ENCODE peak calls at places on chromosomes 12 and 14, in four cellular contexts. A is aorta, V is brain microvascular endothelial cell, G is thoracic aorta. F is an unnamed sample.

GRCh38 chr14:69314327-69314726 is 54.4 kb downstream of the GALNT16 start:
- DNase-seq in A (peak), V (no peak), G (no peak), F (no peak)

GRCh38 chr12:14454098-14454907 is 88.8 kb downstream of the ATF7IP start:
- DNase-seq in A (no peak), V (peak), G (no peak), F (peak)

GRCh38 chr12:77727442-77728001 is 103.2 kb upstream of the NAV3 start:
- DNase-seq in A (no peak), V (no peak), G (no peak), F (no peak)

GRCh38 chr14:61221906-61222305 is 59.2 kb downstream of the TMEM30B start:
- DNase-seq in A (no peak), V (no peak), G (no peak), F (no peak)

GRCh38 chr12:75579552-75579951 is 68.1 kb upstream of the KRR1 start:
- DNase-seq in A (no peak), V (no peak), G (no peak), F (no peak)

GRCh38 chr14:88245321-88245720 is 77.7 kb downstream of the KCNK10 start:
- DNase-seq in A (no peak), V (no peak), G (no peak), F (no peak)

GRCh38 chr14:56855891-56856461 is 45.7 kb upstream of the OTX2 start:
- DNase-seq in A (no peak), V (no peak), G (no peak), F (peak)

GRCh38 chr14:81211844-81212243 is 8.9 kb downstream of the GTF2A1 start:
- DNase-seq in A (no peak), V (peak), G (no peak), F (no peak)

GRCh38 chr14:99727096-99727870 is 43.2 kb downstream of the CYP46A1 start:
- DNase-seq in A (peak), V (no peak), G (no peak), F (no peak)

GRCh38 chr14:32121536-32121935 is 44.4 kb downstream of the ARHGAP5 start:
- DNase-seq in A (no peak), V (no peak), G (no peak), F (no peak)

GRCh38 chr14:100552524-100553125 is 34.6 kb downstream of the BEGAIN start:
- DNase-seq in A (no peak), V (no peak), G (no peak), F (no peak)

GRCh38 chr14:76348898-76349297 is 27.0 kb upstream of the ESRRB start:
- DNase-seq in A (peak), V (peak), G (no peak), F (no peak)

GRCh38 chr12:76470028-76470939 is 89.3 kb downstream of the OSBPL8 start:
- DNase-seq in A (no peak), V (peak), G (peak), F (no peak)

GRCh38 chr14:69298131-69299071 is 38.4 kb downstream of the GALNT16 start:
- DNase-seq in A (peak), V (no peak), G (no peak), F (no peak)

GRCh38 chr12:49804821-49805220 is 23.4 kb downstream of the NCKAP5L start:
- DNase-seq in A (peak), V (no peak), G (no peak), F (no peak)

GRCh38 chr12:106760184-106760531 is 14.3 kb upstream of the RIC8B start:
- DNase-seq in A (no peak), V (peak), G (no peak), F (no peak)

GRCh38 chr14:104965561-104966231 is 12.5 kb downstream of the AHNAK2 start:
- DNase-seq in A (peak), V (no peak), G (no peak), F (no peak)

GRCh38 chr14:21136024-21136423 is 19.8 kb downstream of the OR5AU1 start:
- DNase-seq in A (no peak), V (no peak), G (no peak), F (no peak)

GRCh38 chr12:85036241-85036707 is at the start of the genes LRRIQ1 and TSPAN19:
- DNase-seq in A (peak), V (peak), G (no peak), F (peak)

GRCh38 chr14:104989951-104990303 is 4.3 kb downstream of the CLBA1 start:
- DNase-seq in A (no peak), V (no peak), G (no peak), F (no peak)

GRCh38 chr12:92556141-92556540 is 146.6 kb upstream of the PLEKHG7 start:
- DNase-seq in A (no peak), V (no peak), G (no peak), F (no peak)

GRCh38 chr14:22539831-22540230 is 49.2 kb downstream of the DAD1 start:
- DNase-seq in A (no peak), V (no peak), G (no peak), F (no peak)

GRCh38 chr12:71057330-71057729 is 100.5 kb downstream of the TSPAN8 start:
- DNase-seq in A (no peak), V (no peak), G (no peak), F (no peak)

GRCh38 chr12:131101703-131102492 is 148.2 kb downstream of the ADGRD1 start:
- DNase-seq in A (no peak), V (no peak), G (no peak), F (no peak)

GRCh38 chr12:109518820-109519665 is 41.6 kb downstream of the UBE3B start:
- DNase-seq in A (no peak), V (peak), G (no peak), F (peak)

GRCh38 chr12:92139634-92140555 is 5.8 kb downstream of the BTG1 start:
- DNase-seq in A (no peak), V (no peak), G (no peak), F (no peak)

GRCh38 chr14:21631084-21631483 is 3.7 kb downstream of the OR10G2 start:
- DNase-seq in A (no peak), V (no peak), G (no peak), F (no peak)

GRCh38 chr12:112948806-112949205 is 10.5 kb downstream of the OAS3 start:
- DNase-seq in A (no peak), V (no peak), G (no peak), F (no peak)

GRCh38 chr14:22131749-22132476 is 457.1 kb downstream of the DAD1 start:
- DNase-seq in A (no peak), V (peak), G (no peak), F (peak)

GRCh38 chr14:51520087-51520486 is 131.6 kb upstream of the FRMD6 start:
- DNase-seq in A (no peak), V (no peak), G (no peak), F (no peak)

GRCh38 chr12:27592548-27592947 is 68.5 kb downstream of the PPFIBP1 start:
- DNase-seq in A (peak), V (peak), G (peak), F (no peak)

GRCh38 chr12:77999074-77999715 is 168.5 kb downstream of the NAV3 start:
- DNase-seq in A (no peak), V (no peak), G (no peak), F (no peak)

GRCh38 chr12:15856097-15856982 is 25.8 kb upstream of the STRAP start:
- DNase-seq in A (no peak), V (peak), G (peak), F (peak)

GRCh38 chr14:90003526-90004312 is 48.0 kb downstream of the TDP1 start:
- DNase-seq in A (no peak), V (no peak), G (no peak), F (no peak)

GRCh38 chr14:103884854-103885253 is 37.5 kb upstream of the PPP1R13B start:
- DNase-seq in A (no peak), V (no peak), G (no peak), F (no peak)
- H3K27ac ChIP-seq in A (no peak), V (no peak), G (no peak), F (no peak)

GRCh38 chr14:71687115-71687836 is 245.0 kb upstream of the RGS6 start:
- DNase-seq in A (no peak), V (no peak), G (no peak), F (no peak)
- H3K27ac ChIP-seq in A (peak), V (no peak), G (peak), F (no peak)

GRCh38 chr12:101697197-101697929 is at the start of gene CHPT1:
- DNase-seq in A (peak), V (peak), G (peak), F (peak)

GRCh38 chr12:101696477-101697196 is 803 bp upstream of the CHPT1 start:
- DNase-seq in A (peak), V (no peak), G (no peak), F (no peak)

GRCh38 chr12:101694297-101694848 is 3.1 kb upstream of the CHPT1 start:
- DNase-seq in A (no peak), V (no peak), G (no peak), F (no peak)

GRCh38 chr12:101697930-101698781 is 716 bp downstream of the CHPT1 start:
- DNase-seq in A (peak), V (peak), G (no peak), F (no peak)

DNA sequence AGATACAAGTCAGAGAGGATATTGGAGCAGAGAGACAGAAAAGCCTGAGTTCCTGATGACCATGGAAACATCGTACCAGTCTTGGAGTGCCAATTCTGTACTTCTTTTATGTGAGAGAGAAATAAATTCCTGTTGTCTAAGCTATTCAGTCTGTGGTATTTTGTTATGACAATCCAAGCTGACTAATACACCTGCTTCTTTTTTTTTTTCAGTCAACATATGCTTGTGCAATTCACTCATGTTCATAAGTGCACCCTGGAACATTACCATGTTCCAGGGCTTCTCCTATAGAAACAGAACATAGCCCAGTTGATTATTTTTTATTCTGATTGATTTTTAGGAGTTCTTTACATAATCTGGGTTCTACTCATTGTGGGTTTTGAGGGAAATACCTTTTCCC is 1.7 kb upstream of the CHPT1 start:
- DNase-seq in A (no peak), V (no peak), G (no peak), F (no peak)
- H3K27ac ChIP-seq in A (no peak), V (no peak), G (no peak), F (no peak)

GRCh38 chr12:12331244-12331771 is 18.7 kb downstream of the MANSC1 start:
- DNase-seq in A (no peak), V (peak), G (no peak), F (no peak)
- H3K27ac ChIP-seq in A (no peak), V (no peak), G (no peak), F (no peak)

GRCh38 chr14:64109821-64110554 is 184.2 kb downstream of the ESR2 start:
- DNase-seq in A (no peak), V (no peak), G (no peak), F (no peak)
- H3K27ac ChIP-seq in A (peak), V (no peak), G (peak), F (no peak)

DNA sequence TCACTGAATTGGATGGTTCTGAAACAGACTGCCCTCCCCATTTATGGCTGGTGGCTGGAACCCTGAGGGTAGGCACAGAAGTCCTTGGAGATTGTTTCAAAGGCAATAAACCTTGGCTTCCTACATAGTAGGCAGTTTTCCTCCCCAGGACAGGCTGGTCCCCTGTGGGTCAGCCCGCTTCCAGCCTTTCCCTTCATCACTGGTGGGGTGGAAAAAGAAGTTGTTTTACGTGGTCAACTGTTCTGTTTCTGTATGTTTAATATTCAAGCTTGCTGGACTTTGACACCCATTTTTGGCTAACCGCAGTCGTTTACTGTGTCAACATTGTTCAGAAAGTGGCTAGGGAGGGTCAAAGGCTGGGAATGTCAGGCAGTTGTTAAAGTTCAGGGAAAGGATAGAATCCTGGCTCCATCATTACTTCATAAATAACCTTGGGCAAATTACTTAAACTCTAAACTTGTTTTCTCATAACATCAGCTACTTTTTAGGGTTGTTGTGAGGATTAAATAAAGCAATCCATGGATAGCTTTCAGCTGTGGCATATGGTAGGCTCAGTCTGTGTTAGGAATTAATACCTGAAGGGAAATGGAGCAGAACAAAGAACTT is 2.4 kb downstream of the KLHDC2 start:
- DNase-seq in A (no peak), V (peak), G (no peak), F (no peak)
- H3K27ac ChIP-seq in A (no peak), V (no peak), G (peak), F (no peak)

DNA sequence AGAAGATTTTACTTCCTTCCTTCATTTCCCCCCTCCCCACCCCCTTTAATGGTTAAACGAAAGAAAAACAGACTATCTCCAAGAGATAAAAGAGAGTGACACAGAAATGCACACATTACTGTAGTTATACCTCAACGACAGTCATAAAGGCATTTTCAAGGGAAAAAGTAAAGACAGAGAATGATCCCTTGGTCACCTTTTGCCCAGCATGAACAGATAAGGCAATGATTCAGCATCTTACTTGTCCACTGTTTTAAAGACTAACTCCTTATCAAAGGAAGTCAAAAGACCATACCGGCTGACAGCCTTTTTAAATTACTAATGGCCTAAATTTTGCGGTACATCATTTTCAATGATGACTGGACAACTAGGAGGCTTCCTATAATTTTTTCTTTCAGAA is 326.6 kb downstream of the PAWR start:
- DNase-seq in A (no peak), V (peak), G (no peak), F (no peak)
- H3K27ac ChIP-seq in A (no peak), V (no peak), G (no peak), F (no peak)

GRCh38 chr12:21940972-21941521 is at the start of gene ABCC9:
- DNase-seq in A (peak), V (peak), G (no peak), F (no peak)
- H3K27ac ChIP-seq in A (peak), V (peak), G (peak), F (no peak)

GRCh38 chr12:56521590-56522371 is at the start of gene RBMS2:
- DNase-seq in A (peak), V (peak), G (peak), F (peak)
- H3K27ac ChIP-seq in A (peak), V (peak), G (peak), F (no peak)

GRCh38 chr12:111758120-111758561 is 8.6 kb upstream of the ALDH2 start:
- DNase-seq in A (no peak), V (no peak), G (no peak), F (no peak)
- H3K27ac ChIP-seq in A (no peak), V (no peak), G (peak), F (no peak)

F was measured in iPS DF 6.9.